ENCODE peak calls at places on chromosomes 6 and 20, in five cellular contexts. Y is testis, A is AG04449, G is lower lobe of right lung, E is heart left ventricle. X is an unnamed sample.

GRCh38 chr6:139635401-139636130 is 261.1 kb upstream of the CITED2 start:
- DNase-seq in Y (no peak), A (no peak), G (no peak), E (no peak), X (no peak)

GRCh38 chr6:41531591-41532582 is 14.3 kb upstream of the FOXP4 start:
- DNase-seq in Y (no peak), A (peak), G (no peak), E (no peak), X (no peak)

GRCh38 chr6:106731144-106731842 is 101.9 kb downstream of the QRSL1 start:
- DNase-seq in Y (no peak), A (no peak), G (no peak), E (no peak), X (no peak)

GRCh38 chr20:1357921-1358671 is 29.2 kb upstream of the SDCBP2 start:
- DNase-seq in Y (no peak), A (no peak), G (no peak), E (peak), X (no peak)

GRCh38 chr20:60060593-60060992 is 102.4 kb downstream of the CDH26 start:
- DNase-seq in Y (no peak), A (no peak), G (no peak), E (no peak), X (peak)

GRCh38 chr6:21666200-21666671 is 72.7 kb downstream of the SOX4 start:
- DNase-seq in Y (no peak), A (no peak), G (no peak), E (peak), X (peak)

GRCh38 chr6:81767163-81768000 is 14.9 kb upstream of the TENT5A start:
- DNase-seq in Y (no peak), A (peak), G (peak), E (no peak), X (no peak)

GRCh38 chr6:148760568-148761531 is 14.0 kb downstream of the UST start:
- DNase-seq in Y (peak), A (peak), G (peak), E (peak), X (no peak)

GRCh38 chr6:170405311-170405975 is 98.9 kb downstream of the FAM120B start:
- DNase-seq in Y (no peak), A (peak), G (no peak), E (no peak), X (no peak)

GRCh38 chr20:47962286-47962685 is 177.0 kb upstream of the SULF2 start:
- DNase-seq in Y (no peak), A (no peak), G (no peak), E (no peak), X (no peak)

GRCh38 chr6:63928613-63929012 is 293.0 kb downstream of the PHF3 start:
- DNase-seq in Y (no peak), A (no peak), G (no peak), E (no peak), X (no peak)

GRCh38 chr20:45415822-45416637 is at the start of gene PIGT:
- DNase-seq in Y (peak), A (no peak), G (peak), E (peak), X (peak)

GRCh38 chr20:25296094-25297093 is 48.5 kb downstream of the PYGB start:
- DNase-seq in Y (peak), A (no peak), G (no peak), E (no peak), X (no peak)

GRCh38 chr20:32052090-32052791 is at the start of gene HCK:
- DNase-seq in Y (no peak), A (no peak), G (peak), E (peak), X (peak)
- H3K4me3 ChIP-seq in Y (peak), A (no peak), G (peak), E (peak), X (peak)

GRCh38 chr6:108114861-108115597 is 40.5 kb upstream of the OSTM1 start:
- DNase-seq in Y (peak), A (no peak), G (peak), E (peak), X (peak)
- H3K4me3 ChIP-seq in Y (peak), A (peak), G (peak), E (peak), X (peak)

GRCh38 chr20:32473231-32474008 is 111.7 kb downstream of the NOL4L start:
- DNase-seq in Y (no peak), A (no peak), G (no peak), E (no peak), X (no peak)

GRCh38 chr20:32474967-32475819 is 109.9 kb downstream of the NOL4L start:
- DNase-seq in Y (peak), A (peak), G (peak), E (peak), X (no peak)

GRCh38 chr20:32472581-32473207 is 112.4 kb downstream of the NOL4L start:
- DNase-seq in Y (no peak), A (no peak), G (no peak), E (no peak), X (no peak)

GRCh38 chr20:32474717-32474966 is 110.5 kb downstream of the NOL4L start:
- DNase-seq in Y (no peak), A (no peak), G (no peak), E (no peak), X (no peak)

GRCh38 chr20:32474009-32474716 is 111.0 kb downstream of the NOL4L start:
- DNase-seq in Y (peak), A (no peak), G (no peak), E (no peak), X (no peak)
- H3K4me3 ChIP-seq in Y (no peak), A (peak), G (peak), E (peak), X (no peak)

GRCh38 chr6:10749734-10750133 is 2.1 kb downstream of the TMEM14B start:
- DNase-seq in Y (no peak), A (no peak), G (no peak), E (no peak), X (no peak)
- H3K4me3 ChIP-seq in Y (no peak), A (no peak), G (no peak), E (no peak), X (no peak)

GRCh38 chr20:14332796-14333345 is 4.5 kb downstream of the FLRT3 start:
- DNase-seq in Y (no peak), A (no peak), G (no peak), E (no peak), X (no peak)
- H3K4me3 ChIP-seq in Y (no peak), A (no peak), G (peak), E (no peak), X (no peak)

DNA sequence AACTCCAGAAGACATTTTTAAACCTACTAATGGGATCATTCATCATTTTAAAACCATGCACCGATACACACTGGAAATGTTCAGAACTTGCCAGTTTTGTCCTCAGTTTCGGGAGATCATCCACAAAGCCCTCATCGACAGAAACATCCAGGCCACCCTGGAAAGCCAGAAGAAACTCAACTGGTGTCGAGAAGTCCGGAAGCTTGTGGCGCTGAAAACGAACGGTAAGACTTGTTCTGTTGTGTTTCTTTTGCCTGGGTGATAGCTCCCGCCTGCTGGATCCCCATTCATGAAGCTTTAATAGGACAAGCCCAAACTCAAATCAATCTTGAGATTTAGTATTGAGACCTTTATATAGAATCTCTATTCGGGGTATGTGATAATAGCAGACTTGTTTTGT is 4.2 kb downstream of the TNFAIP3 start:
- DNase-seq in Y (no peak), A (no peak), G (no peak), E (no peak), X (no peak)
- H3K4me3 ChIP-seq in Y (no peak), A (no peak), G (peak), E (no peak), X (no peak)

DNA sequence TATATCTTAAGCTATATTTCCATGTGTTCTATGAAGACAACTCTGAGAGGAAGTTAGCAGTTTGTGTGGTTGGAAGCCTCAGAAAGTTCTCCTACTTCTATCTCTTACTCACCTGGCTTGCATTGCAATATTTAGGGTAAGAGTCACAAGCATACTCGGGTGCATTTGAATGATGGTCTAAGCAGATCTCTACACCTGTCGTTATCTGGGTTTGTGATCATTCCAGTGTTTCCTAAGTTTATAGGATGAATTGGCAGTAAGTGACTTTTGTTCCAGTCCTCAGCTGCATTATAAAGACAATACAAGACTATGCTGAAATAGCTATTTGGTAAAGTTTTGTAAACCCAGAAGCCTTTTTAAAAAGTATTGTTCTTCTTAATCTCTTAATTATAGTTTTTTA is 36.9 kb downstream of the CBFA2T2 start:
- DNase-seq in Y (no peak), A (no peak), G (no peak), E (no peak), X (no peak)
- H3K4me3 ChIP-seq in Y (no peak), A (no peak), G (no peak), E (no peak), X (no peak)

X was measured in HL-60.